ENCODE peak calls at places on chromosomes 5 and 9, in nine cellular contexts. N, X, U, V, I, Y, Z, R and W are unnamed samples.

GRCh38 chr5:139847790-139848507 is 52.3 kb downstream of the PSD2 start:
- DNase-seq in N (peak), X (peak), U (peak), V (peak), I (no peak), Y (peak), Z (peak), R (peak), W (no peak)

GRCh38 chr9:121510766-121511555 is 11.3 kb upstream of the GGTA1 start:
- DNase-seq in N (no peak), X (no peak), U (no peak), V (no peak), I (no peak), Y (no peak), Z (no peak), R (no peak), W (no peak)

GRCh38 chr5:81316581-81316980 is 15.2 kb downstream of the ZCCHC9 start:
- DNase-seq in N (no peak), X (no peak), U (no peak), V (no peak), I (no peak), Y (no peak), Z (no peak), R (no peak), W (no peak)

GRCh38 chr5:43019615-43020293 is 20.4 kb downstream of the ANXA2R start:
- DNase-seq in N (peak), X (peak), U (peak), V (peak), I (peak), Y (peak), Z (no peak), R (peak), W (peak)

GRCh38 chr9:37969558-37970300 is 65.8 kb upstream of the SLC25A51 start:
- DNase-seq in N (no peak), X (no peak), U (no peak), V (no peak), I (no peak), Y (no peak), Z (no peak), R (no peak), W (no peak)

GRCh38 chr5:133052317-133053175 is 733 bp downstream of the HSPA4 start:
- DNase-seq in N (peak), X (peak), U (peak), V (peak), I (no peak), Y (peak), Z (peak), R (peak), W (peak)

GRCh38 chr5:78803386-78803785 is 154.8 kb upstream of the LHFPL2 start:
- DNase-seq in N (no peak), X (no peak), U (no peak), V (no peak), I (no peak), Y (no peak), Z (peak), R (no peak), W (no peak)

GRCh38 chr5:83222906-83223305 is 145.6 kb downstream of the XRCC4 start:
- DNase-seq in N (no peak), X (no peak), U (no peak), V (no peak), I (no peak), Y (no peak), Z (no peak), R (no peak), W (no peak)

GRCh38 chr9:34179528-34180138 is 790 bp downstream of the UBAP1 start:
- DNase-seq in N (peak), X (no peak), U (no peak), V (no peak), I (no peak), Y (no peak), Z (no peak), R (no peak), W (no peak)

GRCh38 chr9:101495810-101496209 is 37.8 kb upstream of the RNF20 start:
- DNase-seq in N (no peak), X (no peak), U (no peak), V (peak), I (no peak), Y (no peak), Z (no peak), R (no peak), W (no peak)

GRCh38 chr9:117715411-117715989 is 11.3 kb downstream of the TLR4 start:
- DNase-seq in N (no peak), X (no peak), U (no peak), V (no peak), I (no peak), Y (no peak), Z (no peak), R (no peak), W (no peak)